ENCODE peak calls at places on chromosomes 12 and 14, in nine cellular contexts. One of them, this sample, is unnamed. For H3K4me1, the result is how much of the 10 kb centered on the place peaks cover.

GRCh38 chr14:60090864-60091519 is 731 bp upstream of the PCNX4 start:
- DNase-seq in left lung: peak
- DNase-seq in breast epithelium: peak
- DNase-seq in PC-9: peak
- DNase-seq in uterus: peak
- DNase-seq in tibial artery: peak
- DNase-seq in neural progenitor cell: peak
- DNase-seq in stomach: peak
- DNase-seq in endodermal cell: peak
- DNase-seq in this sample: peak

GRCh38 chr14:57533214-57533613 is 39.6 kb upstream of the CCDC198 start:
- DNase-seq in left lung: no peak
- DNase-seq in breast epithelium: no peak
- DNase-seq in PC-9: no peak
- DNase-seq in uterus: no peak
- DNase-seq in tibial artery: no peak
- DNase-seq in neural progenitor cell: peak
- DNase-seq in stomach: no peak
- DNase-seq in endodermal cell: peak
- DNase-seq in this sample: no peak

GRCh38 chr14:91298576-91298975 is 54.1 kb upstream of the GPR68 start:
- DNase-seq in left lung: no peak
- DNase-seq in breast epithelium: no peak
- DNase-seq in PC-9: no peak
- DNase-seq in uterus: no peak
- DNase-seq in tibial artery: no peak
- DNase-seq in neural progenitor cell: no peak
- DNase-seq in stomach: no peak
- DNase-seq in endodermal cell: no peak
- DNase-seq in this sample: no peak

GRCh38 chr14:37230551-37231194 is 32.9 kb downstream of the MIPOL1 start:
- DNase-seq in left lung: no peak
- DNase-seq in breast epithelium: no peak
- DNase-seq in PC-9: peak
- DNase-seq in uterus: no peak
- DNase-seq in tibial artery: no peak
- DNase-seq in neural progenitor cell: peak
- DNase-seq in stomach: no peak
- DNase-seq in endodermal cell: no peak
- DNase-seq in this sample: no peak

GRCh38 chr12:118164798-118165486 is 29.0 kb downstream of the PEBP1 start:
- DNase-seq in left lung: no peak
- DNase-seq in breast epithelium: no peak
- DNase-seq in PC-9: no peak
- DNase-seq in uterus: no peak
- DNase-seq in tibial artery: no peak
- DNase-seq in neural progenitor cell: peak
- DNase-seq in stomach: no peak
- DNase-seq in endodermal cell: peak
- DNase-seq in this sample: peak

GRCh38 chr14:73833530-73834257 is 17.9 kb upstream of the PTGR2 start:
- DNase-seq in left lung: no peak
- DNase-seq in breast epithelium: no peak
- DNase-seq in PC-9: peak
- DNase-seq in uterus: no peak
- DNase-seq in tibial artery: no peak
- DNase-seq in neural progenitor cell: peak
- DNase-seq in stomach: no peak
- DNase-seq in endodermal cell: peak
- DNase-seq in this sample: no peak

GRCh38 chr12:116532986-116533342 is 26.2 kb upstream of the MAP1LC3B2 start:
- DNase-seq in left lung: no peak
- DNase-seq in breast epithelium: no peak
- DNase-seq in PC-9: no peak
- DNase-seq in uterus: no peak
- DNase-seq in tibial artery: no peak
- DNase-seq in neural progenitor cell: no peak
- DNase-seq in stomach: no peak
- DNase-seq in endodermal cell: no peak
- DNase-seq in this sample: no peak

GRCh38 chr12:28558232-28558631 is 368.0 kb downstream of the CCDC91 start:
- DNase-seq in left lung: no peak
- DNase-seq in breast epithelium: no peak
- DNase-seq in PC-9: no peak
- DNase-seq in uterus: no peak
- DNase-seq in tibial artery: no peak
- DNase-seq in neural progenitor cell: no peak
- DNase-seq in stomach: no peak
- DNase-seq in endodermal cell: no peak
- DNase-seq in this sample: no peak

GRCh38 chr12:89349814-89350213 is 2.5 kb downstream of the DUSP6 start:
- DNase-seq in left lung: peak
- DNase-seq in breast epithelium: peak
- DNase-seq in PC-9: peak
- DNase-seq in uterus: peak
- DNase-seq in tibial artery: no peak
- DNase-seq in neural progenitor cell: peak
- DNase-seq in stomach: no peak
- DNase-seq in endodermal cell: peak
- DNase-seq in this sample: no peak

GRCh38 chr14:55102141-55102547 is 26.9 kb upstream of the LGALS3 start:
- DNase-seq in left lung: peak
- DNase-seq in breast epithelium: peak
- DNase-seq in PC-9: peak
- DNase-seq in uterus: peak
- DNase-seq in tibial artery: peak
- DNase-seq in neural progenitor cell: peak
- DNase-seq in stomach: peak
- DNase-seq in endodermal cell: peak
- DNase-seq in this sample: peak

GRCh38 chr14:39145266-39145966 is 24.7 kb downstream of the TRAPPC6B start:
- DNase-seq in left lung: no peak
- DNase-seq in breast epithelium: no peak
- DNase-seq in PC-9: no peak
- DNase-seq in uterus: no peak
- DNase-seq in tibial artery: no peak
- DNase-seq in neural progenitor cell: no peak
- DNase-seq in stomach: no peak
- DNase-seq in endodermal cell: no peak
- DNase-seq in this sample: no peak

GRCh38 chr12:93198086-93198485 is 179.6 kb upstream of the NUDT4 start:
- DNase-seq in left lung: no peak
- DNase-seq in breast epithelium: no peak
- DNase-seq in PC-9: peak
- DNase-seq in uterus: no peak
- DNase-seq in tibial artery: no peak
- DNase-seq in neural progenitor cell: no peak
- DNase-seq in stomach: no peak
- DNase-seq in endodermal cell: no peak
- DNase-seq in this sample: no peak

GRCh38 chr12:92055877-92056276 is 89.8 kb downstream of the BTG1 start:
- DNase-seq in left lung: no peak
- DNase-seq in breast epithelium: no peak
- DNase-seq in PC-9: peak
- DNase-seq in uterus: no peak
- DNase-seq in tibial artery: no peak
- DNase-seq in neural progenitor cell: no peak
- DNase-seq in stomach: peak
- DNase-seq in endodermal cell: no peak
- DNase-seq in this sample: peak

GRCh38 chr12:110498984-110499706 is 2.8 kb downstream of the VPS29 start:
- DNase-seq in left lung: no peak
- DNase-seq in breast epithelium: no peak
- DNase-seq in PC-9: no peak
- DNase-seq in uterus: no peak
- DNase-seq in tibial artery: no peak
- DNase-seq in neural progenitor cell: no peak
- DNase-seq in stomach: no peak
- DNase-seq in endodermal cell: no peak
- DNase-seq in this sample: no peak

GRCh38 chr12:84070311-84070710 is 842.3 kb downstream of the SLC6A15 start:
- DNase-seq in left lung: no peak
- DNase-seq in breast epithelium: no peak
- DNase-seq in PC-9: no peak
- DNase-seq in uterus: peak
- DNase-seq in tibial artery: no peak
- DNase-seq in neural progenitor cell: no peak
- DNase-seq in stomach: no peak
- DNase-seq in endodermal cell: no peak
- DNase-seq in this sample: peak

GRCh38 chr14:105940534-105941225 is 414.3 kb downstream of the TMEM121 start:
- DNase-seq in left lung: no peak
- DNase-seq in breast epithelium: no peak
- DNase-seq in PC-9: no peak
- DNase-seq in uterus: no peak
- DNase-seq in tibial artery: peak
- DNase-seq in neural progenitor cell: no peak
- DNase-seq in stomach: no peak
- DNase-seq in endodermal cell: no peak
- DNase-seq in this sample: no peak

DNA sequence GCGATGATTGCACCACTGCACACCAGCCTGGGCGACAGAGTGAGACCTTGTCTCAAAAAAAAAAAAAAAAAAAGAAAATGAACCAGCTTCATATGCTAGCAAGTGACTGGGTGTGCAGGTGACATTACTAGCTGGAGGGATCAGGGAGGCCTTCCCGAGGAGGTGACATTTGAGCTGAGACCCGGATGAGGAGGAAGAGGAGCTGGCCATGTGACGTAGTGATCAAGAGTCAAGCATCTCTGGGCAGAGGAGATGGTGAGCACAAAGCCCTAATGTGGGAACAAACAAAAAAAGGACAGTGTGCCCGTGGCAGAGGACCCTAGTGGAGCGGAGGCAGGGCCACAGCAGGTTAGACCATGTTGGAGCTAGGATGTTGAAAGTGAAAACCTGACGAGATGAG is 3.5 kb upstream of the PTPN6 start:
- DNase-seq in left lung: peak
- DNase-seq in breast epithelium: no peak
- DNase-seq in PC-9: no peak
- DNase-seq in uterus: no peak
- DNase-seq in tibial artery: no peak
- DNase-seq in neural progenitor cell: no peak
- DNase-seq in stomach: no peak
- DNase-seq in endodermal cell: no peak
- DNase-seq in this sample: peak
- H3K4me1 ChIP-seq in left lung: half or more
- H3K4me1 ChIP-seq in breast epithelium: under half
- H3K4me1 ChIP-seq in PC-9: under half
- H3K4me1 ChIP-seq in uterus: under half
- H3K4me1 ChIP-seq in tibial artery: under half
- H3K4me1 ChIP-seq in neural progenitor cell: under half
- H3K4me1 ChIP-seq in stomach: under half
- H3K4me1 ChIP-seq in endodermal cell: under half
- H3K4me1 ChIP-seq in this sample: under half

DNA sequence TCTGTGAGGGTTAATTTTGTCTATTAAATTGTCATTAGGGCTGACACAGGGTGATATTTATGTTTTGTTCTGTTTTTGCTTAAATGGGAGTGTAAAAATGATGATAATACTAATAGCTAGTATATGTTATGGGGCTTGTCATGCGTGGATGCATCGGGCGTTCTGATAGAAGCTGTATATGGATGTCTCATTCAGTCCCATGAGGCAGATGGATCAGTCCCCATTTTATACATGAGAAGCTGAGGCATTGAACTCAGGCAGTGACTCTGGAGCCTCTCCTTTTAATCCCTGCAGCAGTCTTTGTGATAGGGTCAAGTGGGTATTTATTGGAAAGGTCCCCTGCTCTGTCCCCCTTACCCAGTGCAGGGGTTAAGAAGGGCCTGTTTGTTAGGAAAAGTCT is 46.1 kb downstream of the ELK3 start:
- DNase-seq in left lung: no peak
- DNase-seq in breast epithelium: no peak
- DNase-seq in PC-9: no peak
- DNase-seq in uterus: no peak
- DNase-seq in tibial artery: no peak
- DNase-seq in neural progenitor cell: no peak
- DNase-seq in stomach: no peak
- DNase-seq in endodermal cell: no peak
- DNase-seq in this sample: no peak
- TF ChIP-seq CTCF in left lung: no peak
- TF ChIP-seq CTCF in breast epithelium: no peak
- TF ChIP-seq CTCF in PC-9: no peak
- TF ChIP-seq CTCF in uterus: no peak
- TF ChIP-seq CTCF in tibial artery: no peak
- TF ChIP-seq CTCF in neural progenitor cell: no peak
- TF ChIP-seq CTCF in stomach: no peak
- TF ChIP-seq CTCF in endodermal cell: no peak
- TF ChIP-seq CTCF in this sample: no peak

DNA sequence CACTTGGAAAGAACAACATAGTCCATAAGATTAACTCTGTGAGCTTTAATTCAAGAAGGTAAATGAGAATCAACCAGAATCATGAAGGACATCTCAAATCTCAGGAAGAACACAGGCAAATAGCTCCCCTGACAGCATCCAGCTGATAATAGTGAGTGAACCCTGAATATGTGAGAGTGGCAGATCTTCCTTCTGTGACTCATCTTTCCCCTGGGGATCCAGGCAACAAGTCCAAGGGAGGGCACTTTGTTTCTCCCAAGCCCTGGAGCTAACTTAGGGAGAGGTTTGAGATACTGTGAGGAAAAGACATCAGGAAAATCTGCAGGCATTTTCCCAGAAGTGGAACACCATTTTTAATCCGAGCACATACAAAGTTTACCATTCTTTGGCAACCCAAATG is 763.9 kb upstream of the MGAT4C start:
- DNase-seq in left lung: no peak
- DNase-seq in breast epithelium: no peak
- DNase-seq in PC-9: no peak
- DNase-seq in uterus: no peak
- DNase-seq in tibial artery: no peak
- DNase-seq in neural progenitor cell: no peak
- DNase-seq in stomach: no peak
- DNase-seq in endodermal cell: no peak
- DNase-seq in this sample: no peak
- H3K4me3 ChIP-seq in left lung: no peak
- H3K4me3 ChIP-seq in breast epithelium: no peak
- H3K4me3 ChIP-seq in PC-9: no peak
- H3K4me3 ChIP-seq in uterus: no peak
- H3K4me3 ChIP-seq in tibial artery: no peak
- H3K4me3 ChIP-seq in neural progenitor cell: no peak
- H3K4me3 ChIP-seq in stomach: no peak
- H3K4me3 ChIP-seq in endodermal cell: no peak
- H3K4me3 ChIP-seq in this sample: no peak

DNA sequence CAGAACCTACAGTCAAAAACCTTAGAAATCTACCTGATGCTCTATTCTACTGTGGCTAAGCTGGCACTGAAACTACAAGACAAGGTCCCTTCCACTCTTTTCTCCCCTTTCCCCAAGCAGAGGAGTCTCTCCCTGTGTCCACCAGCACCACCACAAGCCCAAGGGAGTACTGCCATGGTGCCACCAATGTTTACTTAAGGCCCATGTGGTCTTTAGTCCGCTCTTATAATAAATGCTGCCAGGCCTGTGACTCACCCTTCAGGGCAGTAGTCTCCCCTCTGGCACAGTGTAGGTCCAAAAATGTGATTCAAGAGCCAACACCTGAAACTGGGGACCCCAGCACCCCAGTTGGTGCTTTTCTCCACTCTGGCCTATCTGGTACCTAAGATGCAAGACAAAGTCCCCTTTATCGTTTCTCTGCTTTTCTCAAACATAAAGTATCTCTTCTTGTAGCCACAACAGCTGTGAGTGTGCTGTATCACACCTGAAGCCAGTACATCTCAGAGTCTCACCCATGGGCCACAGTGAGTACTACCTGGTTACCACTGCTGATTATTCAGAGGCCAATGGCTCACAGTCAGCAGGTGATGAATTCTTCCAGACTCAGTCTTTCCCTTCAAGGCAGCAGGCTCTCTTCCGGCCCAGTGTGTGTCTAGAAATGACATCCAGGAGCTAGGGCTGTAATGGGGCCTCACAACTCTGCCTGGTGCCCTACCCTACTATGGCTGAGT is 29.3 kb downstream of the SLC38A2 start:
- DNase-seq in left lung: no peak
- DNase-seq in breast epithelium: no peak
- DNase-seq in PC-9: peak
- DNase-seq in uterus: no peak
- DNase-seq in tibial artery: no peak
- DNase-seq in neural progenitor cell: no peak
- DNase-seq in stomach: peak
- DNase-seq in endodermal cell: no peak
- DNase-seq in this sample: no peak
- H3K4me1 ChIP-seq in left lung: under half
- H3K4me1 ChIP-seq in breast epithelium: under half
- H3K4me1 ChIP-seq in PC-9: under half
- H3K4me1 ChIP-seq in uterus: under half
- H3K4me1 ChIP-seq in tibial artery: under half
- H3K4me1 ChIP-seq in neural progenitor cell: under half
- H3K4me1 ChIP-seq in stomach: under half
- H3K4me1 ChIP-seq in endodermal cell: under half
- H3K4me1 ChIP-seq in this sample: under half

This sample was measured in mucosa of descending colon.